ENCODE peak calls at places on chromosomes 12 and 14, in seven cellular contexts. N is Panc1, F is breast epithelium, M is sigmoid colon, H is ovary, S is cardiac muscle cell, W is H9. O is an unnamed sample. For H3K4me1 and H3K27me3, the result is how much of the 10 kb centered on the place peaks cover.

GRCh38 chr14:21109377-21110260 is 8.8 kb downstream of the TMEM253 start:
- DNase-seq in H (no peak), W (no peak), F (no peak), S (no peak), M (no peak), N (no peak), O (no peak)

GRCh38 chr14:97873291-97873690 is 1076.1 kb downstream of the VRK1 start:
- DNase-seq in H (no peak), N (no peak), M (no peak), F (no peak), S (no peak), W (no peak), O (no peak)

GRCh38 chr14:100540141-100540925 is 46.9 kb downstream of the BEGAIN start:
- DNase-seq in M (peak), S (peak), N (no peak), F (no peak), W (peak), H (peak), O (peak)

GRCh38 chr12:78914859-78915331 is 50.3 kb downstream of the SYT1 start:
- DNase-seq in S (no peak), M (no peak), F (no peak), W (peak), H (no peak), N (no peak), O (no peak)

GRCh38 chr14:35351497-35351896 is 53.1 kb downstream of the NFKBIA start:
- DNase-seq in F (no peak), H (no peak), N (no peak), S (no peak), M (peak), W (no peak), O (no peak)

GRCh38 chr12:91432079-91432478 is 249.5 kb upstream of the DCN start:
- DNase-seq in N (no peak), W (no peak), S (peak), M (no peak), F (no peak), H (no peak), O (no peak)

GRCh38 chr14:51002406-51002984 is 58.2 kb upstream of the PYGL start:
- DNase-seq in F (no peak), W (no peak), N (no peak), H (no peak), M (no peak), S (no peak), O (no peak)

GRCh38 chr12:3097186-3097804 is 20.1 kb downstream of the TSPAN9 start:
- DNase-seq in M (no peak), W (peak), F (no peak), N (no peak), H (peak), S (peak), O (peak)

GRCh38 chr12:92921877-92922276 is 7.2 kb downstream of the EEA1 start:
- DNase-seq in F (no peak), N (no peak), M (no peak), S (no peak), H (no peak), W (no peak), O (no peak)

GRCh38 chr12:30047499-30048262 is 263.9 kb upstream of the TMTC1 start:
- DNase-seq in M (no peak), H (no peak), F (no peak), S (peak), W (no peak), N (no peak), O (no peak)

GRCh38 chr14:51139221-51139681 is 44.3 kb upstream of the TRIM9 start:
- DNase-seq in N (no peak), F (no peak), W (no peak), M (no peak), H (no peak), S (no peak), O (no peak)

GRCh38 chr12:59164991-59165718 is 244.9 kb upstream of the LRIG3 start:
- DNase-seq in W (no peak), N (peak), H (no peak), S (peak), M (no peak), F (no peak), O (no peak)

GRCh38 chr12:92208613-92209121 is 63.0 kb upstream of the BTG1 start:
- DNase-seq in H (no peak), W (no peak), F (no peak), N (peak), S (peak), M (no peak), O (no peak)

GRCh38 chr12:109309441-109310246 is 560 bp upstream of the FOXN4 start:
- DNase-seq in N (no peak), S (peak), M (no peak), W (no peak), F (no peak), H (no peak), O (no peak)

GRCh38 chr12:122849352-122850047 is 14.2 kb downstream of the HIP1R start:
- DNase-seq in M (no peak), N (no peak), F (no peak), W (no peak), H (no peak), S (no peak), O (peak)

GRCh38 chr14:74085047-74085637 is 386 bp downstream of the LIN52 start:
- DNase-seq in W (no peak), F (no peak), H (no peak), M (no peak), N (no peak), S (peak), O (no peak)

GRCh38 chr12:81468206-81468605 is 290.9 kb downstream of the PPFIA2 start:
- DNase-seq in S (no peak), N (no peak), F (no peak), H (no peak), W (no peak), M (no peak), O (no peak)

GRCh38 chr12:71900091-71900490 is 38.6 kb upstream of the TPH2 start:
- DNase-seq in H (no peak), N (no peak), F (no peak), W (no peak), S (no peak), M (no peak), O (no peak)

GRCh38 chr12:56122637-56123036 is 4.6 kb downstream of the ZC3H10 start:
- DNase-seq in F (no peak), H (no peak), M (no peak), S (no peak), W (no peak), N (no peak), O (no peak)

GRCh38 chr14:73457935-73458218 is 469 bp downstream of the NUMB start:
- DNase-seq in N (no peak), M (no peak), S (no peak), F (peak), W (no peak), H (peak), O (peak)

GRCh38 chr12:97968641-97969171 is 506.1 kb downstream of the RMST start:
- DNase-seq in S (no peak), W (no peak), M (no peak), N (no peak), H (no peak), F (no peak), O (no peak)

GRCh38 chr12:32983968-32984367 is 87.4 kb upstream of the PKP2 start:
- DNase-seq in M (no peak), S (peak), N (no peak), H (no peak), W (peak), F (no peak), O (no peak)

GRCh38 chr14:38496092-38496491 is 240.2 kb upstream of the CLEC14A start:
- DNase-seq in S (no peak), W (no peak), H (no peak), N (no peak), F (no peak), M (no peak), O (no peak)

DNA sequence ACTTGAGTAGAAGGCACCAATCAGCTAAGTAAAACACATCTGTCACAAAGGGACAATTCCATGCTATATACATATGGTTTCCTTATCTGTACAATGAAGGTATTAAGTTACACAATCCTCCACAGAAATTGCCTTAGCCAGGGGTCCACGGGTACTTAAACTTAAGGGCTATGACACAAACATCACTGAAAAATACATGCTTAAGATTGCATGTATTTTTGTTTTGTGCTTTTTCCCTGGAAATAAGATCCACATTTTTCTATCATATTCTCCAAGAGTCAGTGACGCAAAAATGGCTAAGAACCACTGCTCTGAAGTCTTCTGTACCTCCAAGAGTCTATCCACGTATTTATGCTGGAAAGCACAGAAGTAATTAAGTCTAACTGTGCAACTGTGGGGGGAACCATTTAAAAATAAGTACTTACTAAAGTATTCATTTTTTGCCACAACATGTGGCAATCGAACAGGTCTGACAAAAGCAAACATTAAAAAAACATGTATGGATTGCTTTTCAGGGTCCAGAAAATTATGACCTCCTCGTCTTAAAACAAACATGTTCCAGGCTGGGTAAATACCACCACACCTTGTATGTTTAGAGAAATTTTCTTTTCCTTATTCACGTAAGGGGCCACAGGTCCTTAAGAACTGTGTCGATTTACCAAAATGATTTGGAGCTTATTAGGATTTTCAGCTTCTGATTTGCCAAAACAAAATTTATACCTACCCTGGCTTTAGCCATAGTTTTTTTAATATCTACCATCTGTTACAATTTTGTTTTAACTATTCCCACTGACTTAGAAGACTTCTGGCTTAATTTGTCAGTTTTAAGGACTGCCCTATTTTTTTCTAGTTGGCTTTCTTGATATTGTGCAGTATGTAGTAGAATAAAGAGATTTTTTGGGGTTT is 2.8 kb downstream of the SLC38A2 start:
- DNase-seq in M (no peak), N (no peak), W (no peak), F (no peak), S (no peak), H (no peak), O (no peak)
- H3K4me1 ChIP-seq in M (half or more), N (half or more), W (under half), F (under half), S (under half), H (under half), O (under half)

DNA sequence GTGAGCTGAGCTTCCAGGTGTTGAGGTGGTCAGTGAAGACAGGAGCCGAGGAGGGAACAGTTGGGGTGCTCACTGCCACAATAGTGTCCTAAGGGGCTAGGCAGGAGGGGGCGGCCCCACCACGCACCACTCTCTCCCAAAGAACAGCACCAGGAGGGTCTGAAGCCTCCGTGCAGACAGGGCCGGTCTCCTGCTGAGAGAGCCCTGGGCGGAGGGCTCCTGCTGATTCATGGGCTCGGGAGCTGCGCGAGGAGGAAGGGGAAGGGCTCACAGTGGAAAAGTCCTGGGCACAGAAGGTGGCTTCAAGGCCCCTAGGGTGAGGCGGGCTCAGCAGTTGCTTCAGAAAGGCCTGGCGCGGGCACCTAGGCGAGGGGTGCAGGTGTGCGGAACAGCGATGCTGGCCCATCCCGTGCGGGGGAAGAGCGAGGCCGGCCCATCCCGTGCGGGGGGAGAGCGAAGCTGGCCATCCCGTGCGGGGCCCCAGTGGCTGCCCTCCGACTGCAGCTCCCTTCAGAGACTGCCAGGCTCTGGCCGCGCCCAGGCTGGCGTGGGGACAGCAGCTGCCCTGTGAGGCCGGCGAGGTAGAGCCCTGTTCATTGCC is 176.7 kb downstream of the ADGRD1 start:
- DNase-seq in N (no peak), H (no peak), F (no peak), S (no peak), M (peak), W (no peak), O (peak)
- H3K27me3 ChIP-seq in N (under half), H (under half), F (under half), S (under half), M (under half), W (under half), O (under half)

GRCh38 chr14:89366580-89367448 is 50.2 kb downstream of the FOXN3 start:
- DNase-seq in S (no peak), H (peak), F (no peak), W (no peak), N (no peak), M (no peak), O (peak)
- H3K27ac ChIP-seq in S (peak), H (no peak), F (no peak), W (peak), N (no peak), M (no peak), O (no peak)

GRCh38 chr14:64556526-64556925 is 6.8 kb downstream of the PPP1R36 start:
- DNase-seq in H (no peak), F (no peak), N (no peak), S (no peak), W (peak), M (no peak), O (no peak)
- H3K4me1 ChIP-seq in H (under half), F (under half), N (under half), S (under half), W (under half), M (under half), O (under half)

DNA sequence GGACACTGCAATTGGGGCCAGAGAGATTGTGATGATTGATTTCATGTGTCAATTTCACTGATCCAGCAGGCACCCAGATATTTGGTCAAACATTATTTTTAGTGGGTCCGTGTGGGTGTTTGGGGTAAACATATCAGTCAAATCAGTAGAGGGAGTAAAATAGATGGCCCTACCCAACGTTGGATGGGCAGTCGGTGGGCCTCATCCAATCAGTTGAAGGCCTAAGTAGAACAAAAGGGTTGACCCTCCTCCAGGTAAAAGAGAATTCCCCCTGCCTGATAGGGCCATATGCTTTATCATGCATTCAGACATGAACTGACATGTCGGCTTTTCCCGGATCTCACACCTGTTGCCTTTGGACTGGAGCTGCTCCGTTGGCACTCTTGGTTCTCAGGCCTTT is 195.1 kb upstream of the CAND1 start:
- DNase-seq in N (no peak), M (no peak), F (no peak), W (no peak), H (no peak), S (no peak), O (no peak)
- H3K27me3 ChIP-seq in N (under half), M (under half), F (under half), W (under half), H (under half), S (under half), O (under half)

GRCh38 chr14:68376067-68376810 is 416.6 kb downstream of the ZFP36L1 start:
- DNase-seq in H (no peak), M (no peak), N (no peak), F (no peak), S (no peak), W (no peak), O (no peak)
- H3K27ac ChIP-seq in H (no peak), M (peak), N (no peak), F (peak), S (no peak), W (no peak), O (peak)

GRCh38 chr14:46325777-46326176 is 325.8 kb downstream of the RPL10L start:
- DNase-seq in M (no peak), S (no peak), H (no peak), W (no peak), F (no peak), N (no peak), O (no peak)
- H3K4me1 ChIP-seq in M (under half), S (under half), H (under half), W (under half), F (under half), N (under half), O (under half)

GRCh38 chr14:96108911-96109310 is 69.7 kb downstream of the C14orf132 start:
- DNase-seq in H (no peak), M (no peak), N (no peak), W (no peak), S (no peak), F (no peak), O (no peak)
- H3K27me3 ChIP-seq in H (under half), M (under half), N (under half), W (under half), S (under half), F (under half), O (under half)

O was measured in aorta.